ENCODE peak calls at places on chromosomes 3 and 15, in six cellular contexts. J is Daoy; W is stimulated activated CD8-positive, alpha-beta memory T cell treated with anti-CD3 and anti-CD28 coated beads, Interleukin-2, amount 100 ng/mL, for 48 hours; V is hypothalamus; D is psoas muscle; G is fibroblast of lung. E is an unnamed sample.

GRCh38 chr3:72273615-72274014 is 488.7 kb upstream of the PROK2 start:
- DNase-seq in J (peak; percentile 46), W (no peak), V (no peak), D (no peak), G (peak; percentile 97), E (no peak)

GRCh38 chr15:66095871-66096710 is 157.5 kb downstream of the MEGF11 start:
- DNase-seq in J (no peak), W (no peak), V (no peak), D (no peak), G (no peak), E (no peak)

GRCh38 chr3:120448707-120449650 is 1.8 kb downstream of the FSTL1 start:
- DNase-seq in J (peak; percentile 82), W (no peak), V (no peak), D (peak; percentile 27), G (peak; percentile 95), E (no peak)

GRCh38 chr3:129106866-129107565 is 14.6 kb downstream of the RAB43 start:
- DNase-seq in J (no peak), W (no peak), V (no peak), D (no peak), G (no peak), E (peak; percentile 24)

GRCh38 chr3:116281313-116282143 is 163.8 kb downstream of the LSAMP start:
- DNase-seq in J (no peak), W (no peak), V (no peak), D (no peak), G (no peak), E (no peak)

GRCh38 chr15:28935316-28935715 is 49.5 kb downstream of the APBA2 start:
- DNase-seq in J (peak; percentile 29), W (peak; percentile 42), V (no peak), D (no peak), G (no peak), E (peak; percentile 49)

GRCh38 chr15:62071711-62072308 is 5.0 kb downstream of the C2CD4A start:
- DNase-seq in J (peak; percentile 6), W (no peak), V (no peak), D (no peak), G (peak; percentile 21), E (no peak)

GRCh38 chr3:197830308-197830966 is 39.4 kb downstream of the LRCH3 start:
- DNase-seq in J (no peak), W (no peak), V (no peak), D (no peak), G (no peak), E (no peak)

GRCh38 chr15:79942656-79943481 is 28.1 kb downstream of the BCL2A1 start:
- DNase-seq in J (no peak), W (no peak), V (no peak), D (no peak), G (peak; percentile 61), E (no peak)

E was measured in kidney.